ENCODE peak calls at places on chromosomes 16 and 17, in six cellular contexts. Z is thoracic aorta, S is heart right ventricle, M is uterus, Y is cardiac muscle cell, T is ovary. I is an unnamed sample. For H3K27me3, the result is how much of the 10 kb centered on the place peaks cover.

GRCh38 chr17:47686661-47687327 is 7.2 kb upstream of the TBKBP1 start:
- DNase-seq in Z (no peak), S (no peak), M (no peak), Y (no peak), T (no peak), I (no peak)

GRCh38 chr17:73284906-73285602 is 23.4 kb upstream of the CPSF4L start:
- DNase-seq in Z (no peak), S (no peak), M (no peak), Y (no peak), T (peak), I (no peak)

GRCh38 chr17:49447603-49448325 is 33.1 kb upstream of the PHB1 start:
- DNase-seq in Z (no peak), S (peak), M (no peak), Y (no peak), T (no peak), I (no peak)

GRCh38 chr16:8959921-8960787 is 3.6 kb downstream of the USP7 start:
- DNase-seq in Z (no peak), S (no peak), M (no peak), Y (peak), T (no peak), I (no peak)

GRCh38 chr17:38608648-38609047 is 2.9 kb upstream of the SRCIN1 start:
- DNase-seq in Z (no peak), S (no peak), M (no peak), Y (no peak), T (no peak), I (no peak)

GRCh38 chr16:85522842-85523601 is 90.1 kb upstream of the GSE1 start:
- DNase-seq in Z (no peak), S (peak), M (peak), Y (no peak), T (peak), I (no peak)

GRCh38 chr16:85359147-85359822 is 247.0 kb upstream of the CIBAR2 start:
- DNase-seq in Z (no peak), S (no peak), M (no peak), Y (no peak), T (no peak), I (no peak)

GRCh38 chr17:40550608-40551007 is 14.7 kb downstream of the CCR7 start:
- DNase-seq in Z (no peak), S (peak), M (peak), Y (no peak), T (peak), I (peak)

GRCh38 chr16:15037003-15037402 is 18.9 kb downstream of the NTAN1 start:
- DNase-seq in Z (no peak), S (no peak), M (no peak), Y (no peak), T (no peak), I (no peak)

GRCh38 chr17:379531-380200 is 27.1 kb upstream of the RPH3AL start:
- DNase-seq in Z (no peak), S (no peak), M (no peak), Y (no peak), T (no peak), I (no peak)

GRCh38 chr17:60586288-60586974 is 13.6 kb upstream of the PPM1D start:
- DNase-seq in Z (no peak), S (no peak), M (no peak), Y (peak), T (no peak), I (no peak)

GRCh38 chr17:35666967-35667552 is 64.4 kb upstream of the RASL10B start:
- DNase-seq in Z (no peak), S (no peak), M (no peak), Y (no peak), T (no peak), I (no peak)

GRCh38 chr16:89224665-89225064 is 7.2 kb downstream of the ZNF778 start:
- DNase-seq in Z (no peak), S (no peak), M (no peak), Y (no peak), T (no peak), I (no peak)

GRCh38 chr16:56743840-56744239 is 13.9 kb downstream of the NUP93 start:
- DNase-seq in Z (no peak), S (no peak), M (peak), Y (peak), T (no peak), I (no peak)

GRCh38 chr16:8714143-8714542 is 39.7 kb downstream of the ABAT start:
- DNase-seq in Z (no peak), S (no peak), M (no peak), Y (peak), T (no peak), I (no peak)

GRCh38 chr17:41452276-41452675 is 11.5 kb upstream of the KRT38 start:
- DNase-seq in Z (no peak), S (no peak), M (no peak), Y (no peak), T (no peak), I (no peak)

GRCh38 chr17:65355246-65355645 is 206.2 kb downstream of the AXIN2 start:
- DNase-seq in Z (no peak), S (no peak), M (no peak), Y (no peak), T (no peak), I (no peak)

GRCh38 chr17:73647767-73648542 is 3.7 kb upstream of the SDK2 start:
- DNase-seq in Z (no peak), S (no peak), M (no peak), Y (no peak), T (no peak), I (peak)

GRCh38 chr17:19713462-19713861 is 2.9 kb downstream of the SLC47A2 start:
- DNase-seq in Z (no peak), S (no peak), M (no peak), Y (no peak), T (no peak), I (no peak)

GRCh38 chr16:88584676-88585075 is 14.5 kb downstream of the ZC3H18 start:
- DNase-seq in Z (no peak), S (no peak), M (no peak), Y (no peak), T (no peak), I (no peak)

GRCh38 chr16:51766739-51767138 is 615.7 kb upstream of the SALL1 start:
- DNase-seq in Z (no peak), S (no peak), M (no peak), Y (no peak), T (no peak), I (no peak)

GRCh38 chr17:27354491-27355081 is 60.7 kb downstream of the WSB1 start:
- DNase-seq in Z (no peak), S (no peak), M (no peak), Y (no peak), T (no peak), I (no peak)

GRCh38 chr17:65519471-65519870 is 42.0 kb downstream of the AXIN2 start:
- DNase-seq in Z (no peak), S (no peak), M (no peak), Y (no peak), T (no peak), I (no peak)

GRCh38 chr16:20969386-20969785 is 68.8 kb downstream of the LYRM1 start:
- DNase-seq in Z (no peak), S (no peak), M (no peak), Y (no peak), T (no peak), I (no peak)

GRCh38 chr17:70332811-70333210 is 163.5 kb downstream of the KCNJ2 start:
- DNase-seq in Z (no peak), S (no peak), M (no peak), Y (no peak), T (no peak), I (no peak)

GRCh38 chr16:9645911-9646310 is 536.3 kb downstream of the GRIN2A start:
- DNase-seq in Z (no peak), S (no peak), M (no peak), Y (no peak), T (no peak), I (no peak)

GRCh38 chr16:88616320-88616719 is 22.1 kb upstream of the IL17C start:
- DNase-seq in Z (no peak), S (no peak), M (no peak), Y (no peak), T (no peak), I (no peak)

GRCh38 chr16:56614549-56614991 is 6.2 kb downstream of the MT2A start:
- DNase-seq in Z (no peak), S (no peak), M (no peak), Y (no peak), T (no peak), I (no peak)

GRCh38 chr17:7560172-7561027 is 1.3 kb upstream of the SENP3 start:
- DNase-seq in Z (no peak), S (peak), M (peak), Y (peak), T (peak), I (peak)

GRCh38 chr16:49484454-49484853 is 110.8 kb downstream of the C16orf78 start:
- DNase-seq in Z (peak), S (peak), M (peak), Y (peak), T (peak), I (no peak)

GRCh38 chr17:29121442-29121841 is 58.8 kb downstream of the MYO18A start:
- DNase-seq in Z (no peak), S (no peak), M (no peak), Y (no peak), T (no peak), I (no peak)

GRCh38 chr16:10885246-10885645 is 8.2 kb downstream of the CIITA start:
- DNase-seq in Z (no peak), S (no peak), M (no peak), Y (no peak), T (no peak), I (no peak)

GRCh38 chr17:58398574-58399266 is 18.6 kb downstream of the RNF43 start:
- DNase-seq in Z (no peak), S (no peak), M (no peak), Y (no peak), T (no peak), I (no peak)

GRCh38 chr17:37131064-37131463 is 182.3 kb downstream of the AATF start:
- DNase-seq in Z (no peak), S (no peak), M (no peak), Y (no peak), T (no peak), I (no peak)

GRCh38 chr17:81245024-81245664 is 6.0 kb downstream of the NDUFAF8 start:
- DNase-seq in Z (no peak), S (no peak), M (no peak), Y (no peak), T (no peak), I (no peak)
- H3K27ac ChIP-seq in Z (no peak), S (no peak), M (no peak), Y (no peak), T (no peak), I (no peak)

GRCh38 chr17:32264140-32264799 is 1.4 kb upstream of the RHBDL3 start:
- DNase-seq in Z (no peak), S (no peak), M (no peak), Y (no peak), T (no peak), I (no peak)
- H3K27me3 ChIP-seq in Z (under half), S (half or more), M (under half), Y (half or more), T (under half), I (under half)

GRCh38 chr17:64214950-64215349 is 48.1 kb downstream of the TEX2 start:
- DNase-seq in Z (no peak), S (no peak), M (no peak), Y (no peak), T (no peak), I (no peak)

GRCh38 chr17:64212122-64212521 is 50.9 kb downstream of the TEX2 start:
- DNase-seq in Z (no peak), S (no peak), M (no peak), Y (no peak), T (no peak), I (no peak)

GRCh38 chr17:64216030-64216384 is 47.1 kb downstream of the TEX2 start:
- DNase-seq in Z (no peak), S (no peak), M (no peak), Y (no peak), T (no peak), I (no peak)

GRCh38 chr17:64216385-64217248 is 46.4 kb downstream of the TEX2 start:
- DNase-seq in Z (no peak), S (peak), M (peak), Y (no peak), T (peak), I (no peak)

DNA sequence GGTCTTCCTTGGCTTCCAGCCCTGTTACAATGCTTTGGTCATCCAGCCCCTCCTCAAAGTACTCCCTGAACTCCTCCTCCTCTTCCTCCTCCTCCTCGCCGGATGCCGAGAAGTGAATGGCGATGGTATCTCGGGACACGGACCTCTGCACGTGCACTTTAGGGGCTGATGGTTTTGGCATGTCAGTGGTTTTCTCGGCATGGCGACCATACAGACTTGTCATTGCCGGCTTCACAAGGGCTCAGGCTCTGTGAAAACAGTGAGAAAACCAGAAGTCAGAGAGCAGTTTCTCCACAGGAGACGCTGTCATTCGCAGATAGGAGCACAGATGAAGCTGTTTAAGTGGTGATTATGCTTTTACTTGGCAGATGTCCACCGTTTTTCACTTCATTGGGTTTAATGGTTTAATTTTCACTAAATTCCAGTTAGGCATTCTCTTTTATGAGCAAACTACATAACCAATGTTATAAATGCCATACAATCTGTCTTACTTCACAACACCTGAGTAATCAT is 49.0 kb downstream of the TEX2 start:
- DNase-seq in Z (no peak), S (no peak), M (no peak), Y (no peak), T (no peak), I (no peak)
- TF ChIP-seq CTCF in Z (no peak), S (no peak), M (no peak), Y (no peak), T (no peak), I (no peak)

DNA sequence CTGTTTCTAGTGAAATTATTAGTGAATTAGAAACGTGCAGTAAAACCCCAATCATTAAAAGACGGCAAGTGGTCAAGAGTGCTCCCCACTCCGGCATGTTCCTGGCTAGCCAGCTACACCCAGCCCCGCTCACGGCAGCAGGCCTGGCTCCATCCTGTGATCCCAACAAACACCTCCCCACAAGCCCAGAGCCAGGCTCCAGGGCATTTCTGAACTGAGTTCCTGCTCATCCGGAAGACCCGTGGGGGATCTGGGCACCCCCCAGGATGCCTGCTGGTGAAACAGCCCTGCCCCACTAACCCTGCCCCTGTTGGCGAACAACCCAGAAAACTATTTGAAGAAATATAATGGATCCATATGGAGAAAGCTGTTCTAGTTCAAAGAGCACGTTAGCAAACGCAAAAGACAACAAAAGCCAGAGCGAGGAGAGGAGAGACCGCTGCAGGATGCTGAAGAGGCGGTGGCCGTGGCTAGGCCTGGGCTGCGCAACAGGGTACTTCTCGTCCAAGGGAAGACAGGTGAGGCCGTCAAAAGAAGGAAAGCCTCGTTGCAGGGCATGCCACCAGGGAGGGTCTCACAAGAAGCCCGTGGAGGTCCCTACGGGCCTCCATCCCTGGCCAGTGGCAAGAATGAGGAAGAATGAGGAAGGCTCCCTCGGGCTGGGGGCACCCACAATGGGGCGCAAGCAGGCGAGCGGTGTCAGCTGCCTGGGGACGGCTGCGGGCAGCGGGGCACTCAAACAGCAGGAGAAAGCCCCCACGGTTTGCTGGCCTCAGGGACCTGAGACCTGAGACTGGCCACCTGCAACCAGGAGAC is 19.2 kb downstream of the SLC16A3 start:
- DNase-seq in Z (no peak), S (no peak), M (no peak), Y (no peak), T (no peak), I (no peak)
- H3K27ac ChIP-seq in Z (no peak), S (peak), M (peak), Y (no peak), T (no peak), I (peak)

GRCh38 chr17:50635720-50636144 is 1.1 kb downstream of the ABCC3 start:
- DNase-seq in Z (no peak), S (no peak), M (no peak), Y (no peak), T (no peak), I (no peak)
- H3K27me3 ChIP-seq in Z (under half), S (half or more), M (under half), Y (half or more), T (under half), I (under half)

GRCh38 chr17:6105608-6106007 is 35.4 kb downstream of the WSCD1 start:
- DNase-seq in Z (no peak), S (no peak), M (no peak), Y (no peak), T (no peak), I (no peak)

GRCh38 chr17:6107791-6108190 is 37.6 kb downstream of the WSCD1 start:
- DNase-seq in Z (no peak), S (no peak), M (no peak), Y (no peak), T (no peak), I (no peak)

GRCh38 chr17:6104956-6105355 is 34.8 kb downstream of the WSCD1 start:
- DNase-seq in Z (no peak), S (no peak), M (no peak), Y (no peak), T (no peak), I (no peak)

GRCh38 chr17:6108382-6108781 is 38.2 kb downstream of the WSCD1 start:
- DNase-seq in Z (no peak), S (no peak), M (no peak), Y (no peak), T (no peak), I (no peak)

DNA sequence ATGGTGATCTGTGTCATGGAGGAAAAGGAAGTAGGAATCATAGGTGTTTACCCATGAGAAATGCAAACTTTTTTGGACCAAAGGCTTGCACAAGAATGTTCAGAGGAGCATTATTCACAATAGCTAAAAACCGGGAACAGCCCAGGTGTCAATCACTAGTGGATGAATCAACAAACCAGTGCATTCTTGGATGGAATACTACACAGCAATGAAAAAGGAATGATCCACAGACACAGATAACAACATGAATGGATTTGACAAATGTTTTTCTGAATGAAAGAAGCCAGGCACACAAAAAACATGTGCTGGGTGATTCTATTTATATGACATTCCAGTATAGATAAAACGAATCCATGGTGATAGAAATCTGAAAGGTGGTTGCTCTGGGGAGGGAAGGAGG is 36.0 kb downstream of the WSCD1 start:
- DNase-seq in Z (no peak), S (no peak), M (no peak), Y (no peak), T (no peak), I (no peak)
- TF ChIP-seq CTCF in Z (no peak), S (no peak), M (no peak), Y (no peak), T (no peak), I (no peak)

GRCh38 chr16:29117631-29118030 is 132.8 kb downstream of the LAT start:
- DNase-seq in Z (no peak), S (no peak), M (no peak), Y (no peak), T (no peak), I (no peak)

GRCh38 chr16:29116980-29117379 is 132.1 kb downstream of the LAT start:
- DNase-seq in Z (no peak), S (no peak), M (no peak), Y (no peak), T (no peak), I (no peak)

GRCh38 chr16:29111421-29111820 is 126.6 kb downstream of the LAT start:
- DNase-seq in Z (no peak), S (no peak), M (no peak), Y (no peak), T (no peak), I (no peak)

GRCh38 chr16:29114476-29115012 is 129.7 kb downstream of the LAT start:
- DNase-seq in Z (no peak), S (no peak), M (no peak), Y (no peak), T (no peak), I (no peak)
- H3K27ac ChIP-seq in Z (no peak), S (peak), M (peak), Y (no peak), T (peak), I (no peak)

DNA sequence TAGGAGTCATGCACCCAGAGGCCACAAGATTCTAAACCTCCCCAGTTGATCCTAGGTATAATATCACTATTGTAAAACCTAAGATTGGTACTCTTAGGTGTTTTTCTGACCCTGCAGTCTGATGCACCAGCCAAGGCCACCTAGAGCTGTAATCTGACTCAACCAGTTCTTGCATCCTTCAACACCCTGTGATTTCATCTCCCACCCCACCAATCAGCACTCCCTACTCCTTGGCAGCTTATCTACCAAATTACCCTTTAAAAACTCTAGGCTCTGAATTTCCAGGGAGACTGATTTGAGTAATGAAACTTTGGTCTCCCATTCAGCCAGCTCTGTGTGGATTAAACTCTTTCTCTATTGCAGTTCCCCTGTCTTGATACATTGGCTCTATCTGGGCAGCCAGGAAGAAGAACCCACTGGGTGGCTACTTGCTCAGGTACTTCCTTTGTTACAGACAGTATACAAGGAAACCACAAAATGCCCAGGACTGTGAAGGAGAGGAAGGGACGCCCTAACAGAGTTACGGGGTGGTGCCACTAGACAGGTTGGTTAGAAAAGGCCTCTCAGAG is 1.2 kb upstream of the CDIP1 start:
- DNase-seq in Z (no peak), S (no peak), M (no peak), Y (no peak), T (no peak), I (no peak)
- H3K27me3 ChIP-seq in Z (under half), S (under half), M (under half), Y (under half), T (under half), I (under half)